ENCODE peak calls at places on chromosome 17, in four cellular contexts. R, V, F and X are unnamed samples.

GRCh38 chr17:62627219-62627903 is at the start of gene MRC2:
- DNase-seq in R (no peak), V (peak; percentile 86), F (no peak), X (peak; percentile 84)

GRCh38 chr17:44033841-44034408 is 19.2 kb upstream of the TMEM101 start:
- DNase-seq in R (no peak), V (no peak), F (no peak), X (no peak)

GRCh38 chr17:11991461-11991860 is 5.8 kb downstream of the ZNF18 start:
- DNase-seq in R (no peak), V (no peak), F (no peak), X (no peak)

GRCh38 chr17:81397314-81398169 is 2.3 kb downstream of the BAHCC1 start:
- DNase-seq in R (no peak), V (peak; percentile 74), F (no peak), X (no peak)

GRCh38 chr17:46859996-46860395 is 8.6 kb downstream of the WNT9B start:
- DNase-seq in R (no peak), V (no peak), F (no peak), X (no peak)

GRCh38 chr17:3796110-3796821 is 4.7 kb downstream of the ITGAE start:
- DNase-seq in R (peak; percentile 51), V (no peak), F (peak; percentile 92), X (no peak)

GRCh38 chr17:82882715-82883446 is 43.1 kb upstream of the ZNF750 start:
- DNase-seq in R (peak; percentile 81), V (no peak), F (peak; percentile 86), X (no peak)

GRCh38 chr17:80604007-80604728 is 59.5 kb downstream of the RPTOR start:
- DNase-seq in R (no peak), V (no peak), F (no peak), X (no peak)

GRCh38 chr17:76740329-76741118 is 2.6 kb downstream of the MFSD11 start:
- DNase-seq in R (no peak), V (peak; percentile 65), F (no peak), X (no peak)

GRCh38 chr17:41284043-41284442 is 8.5 kb downstream of the KRTAP9-7 start:
- DNase-seq in R (no peak), V (no peak), F (no peak), X (no peak)